ENCODE peak calls at places on chromosome X, in nine cellular contexts. I is fibroblast of lung, Q is uterus, Y is astrocyte of the spinal cord, H is bronchial epithelial cell, E is left lung, D is keratinocyte, C is dorsolateral prefrontal cortex, M is K562. N is an unnamed sample.

GRCh38 chrX:75746891-75747639 is 38.0 kb downstream of the MAGEE2 start:
- DNase-seq in M (no peak), Q (no peak), I (peak; percentile 17), D (no peak), H (no peak), E (peak; percentile 65), Y (peak; percentile 0), C (no peak), N (peak; percentile 24)

GRCh38 chrX:79511799-79512198 is 144.7 kb upstream of the ITM2A start:
- DNase-seq in Y (no peak), C (no peak), H (no peak), D (no peak), E (no peak), I (no peak), M (no peak), Q (no peak), N (no peak)

GRCh38 chrX:45140812-45141211 is 59.9 kb downstream of the DIPK2B start:
- DNase-seq in H (no peak), E (no peak), C (no peak), Y (no peak), M (no peak), I (no peak), D (no peak), Q (no peak), N (no peak)

GRCh38 chrX:21745756-21746155 is 12.2 kb downstream of the SMPX start:
- DNase-seq in Q (no peak), C (no peak), H (no peak), Y (peak; percentile 29), D (no peak), M (peak; percentile 18), E (no peak), I (no peak), N (peak; percentile 53)

GRCh38 chrX:21781525-21781924 is 23.6 kb upstream of the SMPX start:
- DNase-seq in D (no peak), I (peak; percentile 66), C (no peak), Y (peak; percentile 44), M (no peak), H (no peak), E (no peak), Q (no peak), N (no peak)

GRCh38 chrX:119758682-119759332 is 419 bp downstream of the SOWAHD start:
- DNase-seq in M (peak; percentile 50), D (no peak), Q (no peak), I (no peak), C (no peak), H (peak; percentile 3), Y (no peak), E (peak; percentile 87), N (peak; percentile 61)

GRCh38 chrX:47632664-47633063 is 2.9 kb upstream of the CFP start:
- DNase-seq in I (no peak), H (no peak), Y (no peak), D (no peak), M (no peak), C (no peak), Q (no peak), E (no peak), N (no peak)

GRCh38 chrX:154457491-154458115 is 478 bp upstream of the PLXNA3 start:
- DNase-seq in C (no peak), Y (no peak), M (peak; percentile 88), I (no peak), D (peak; percentile 9), E (peak; percentile 81), H (peak; percentile 60), Q (no peak), N (peak; percentile 68)

GRCh38 chrX:54785901-54786300 is 12.2 kb downstream of the ITIH6 start:
- DNase-seq in I (no peak), Q (no peak), H (peak; percentile 8), D (no peak), Y (no peak), C (no peak), E (no peak), M (peak; percentile 6), N (peak; percentile 26)

GRCh38 chrX:29662759-29663503 is 552.4 kb upstream of the MAGEB2 start:
- DNase-seq in D (peak; percentile 93), Q (no peak), E (no peak), M (no peak), C (no peak), Y (peak; percentile 94), I (peak; percentile 97), H (peak; percentile 93), N (peak; percentile 70)

GRCh38 chrX:72097081-72097480 is 34.6 kb downstream of the RTL5 start:
- DNase-seq in Y (no peak), E (no peak), I (no peak), C (no peak), D (no peak), H (no peak), Q (no peak), M (no peak), N (no peak)

DNA sequence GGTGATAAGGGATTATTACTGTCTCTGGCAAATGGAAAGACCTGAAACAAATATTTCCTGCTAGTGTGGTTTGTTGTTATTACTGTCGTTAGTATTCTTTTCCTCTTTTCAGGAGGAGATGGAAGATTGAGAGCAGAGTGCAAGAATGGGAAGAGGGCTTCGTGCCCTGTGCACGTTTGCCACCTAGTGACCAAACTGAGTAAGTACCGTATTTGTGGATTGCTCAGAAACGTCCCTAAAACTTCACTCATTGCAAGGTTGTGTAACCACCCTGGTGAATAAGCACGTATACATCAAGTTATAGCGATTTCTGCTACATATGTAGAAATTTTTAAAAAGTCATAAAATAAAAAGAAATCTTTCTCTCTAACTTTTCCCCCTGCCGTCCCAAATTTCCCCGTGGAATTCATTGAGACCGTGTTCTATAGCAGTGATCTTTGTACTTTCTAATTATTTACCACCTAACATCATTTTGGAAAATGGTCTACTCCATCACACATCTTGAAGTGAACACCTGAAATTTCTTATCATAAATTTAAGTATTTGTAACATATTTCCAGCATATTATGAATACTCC is 24.3 kb downstream of the LINC00632 start:
- DNase-seq in M (peak; percentile 52), E (no peak), C (no peak), H (peak; percentile 45), Q (no peak), Y (peak; percentile 45), D (no peak), I (peak; percentile 29), N (peak; percentile 2)
- TF ChIP-seq CTCF in M (peak; percentile 43), E (peak; percentile 61), C (peak; percentile 53), H (peak; percentile 68), Q (peak; percentile 47), Y (peak; percentile 84), D (peak; percentile 90), I (peak; percentile 59), N (peak; percentile 41)

GRCh38 chrX:121258545-121258944 is 211.1 kb downstream of the GLUD2 start:
- DNase-seq in Q (no peak), D (no peak), I (no peak), H (no peak), Y (no peak), E (no peak), C (no peak), M (no peak), N (no peak)

GRCh38 chrX:121256653-121257052 is 209.2 kb downstream of the GLUD2 start:
- DNase-seq in I (peak; percentile 23), D (no peak), H (peak; percentile 5), C (no peak), M (no peak), Y (peak; percentile 2), Q (no peak), E (no peak), N (no peak)

GRCh38 chrX:121259170-121259569 is 211.8 kb downstream of the GLUD2 start:
- DNase-seq in Y (no peak), D (no peak), H (no peak), E (no peak), I (no peak), M (no peak), C (no peak), Q (no peak), N (no peak)

GRCh38 chrX:121254336-121254735 is 206.9 kb downstream of the GLUD2 start:
- DNase-seq in E (no peak), Q (no peak), I (no peak), D (no peak), C (no peak), Y (no peak), H (no peak), M (no peak), N (peak; percentile 2)
- TF ChIP-seq CTCF in E (no peak), Q (no peak), I (no peak), D (peak; percentile 14), C (no peak), Y (peak; percentile 11), H (no peak), M (peak; percentile 27), N (no peak)

DNA sequence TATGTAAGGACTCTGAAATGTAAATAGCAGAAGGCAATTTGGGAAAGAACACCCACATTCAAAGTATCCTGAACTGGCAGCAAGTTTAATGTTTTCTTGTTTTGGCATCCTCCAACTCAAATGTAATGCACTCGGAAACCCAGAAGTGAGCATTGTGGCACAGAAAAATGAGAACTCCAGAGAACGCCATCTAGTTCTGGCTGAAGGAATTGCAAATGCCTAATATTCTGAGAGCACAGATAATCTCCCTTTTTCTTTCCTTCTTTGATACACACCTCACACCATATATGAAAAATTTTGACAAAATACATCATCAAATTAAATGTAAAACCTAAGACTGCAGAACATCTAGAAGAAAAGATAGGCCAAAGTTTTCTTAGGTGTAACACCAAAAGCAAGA is 52.1 kb downstream of the PWWP3B start:
- DNase-seq in Y (no peak), D (no peak), I (no peak), E (no peak), Q (no peak), C (no peak), M (no peak), H (peak; percentile 2), N (no peak)
- TF ChIP-seq CTCF in Y (peak; percentile 33), D (peak; percentile 38), I (no peak), E (peak; percentile 9), Q (no peak), C (peak; percentile 42), M (no peak), H (peak; percentile 43), N (peak; percentile 35)

GRCh38 chrX:103686199-103687072 is at the start of gene MORF4L2:
- DNase-seq in Q (peak; percentile 96), Y (peak; percentile 99), M (peak; percentile 84), C (peak; percentile 89), E (peak; percentile 82), H (peak; percentile 95), I (peak; percentile 99), D (peak; percentile 91), N (peak; percentile 88)

GRCh38 chrX:103687696-103688191 is 1.2 kb upstream of the MORF4L2 start:
- DNase-seq in D (no peak), I (peak; percentile 71), Y (peak; percentile 82), E (no peak), C (peak; percentile 62), M (peak; percentile 48), Q (peak; percentile 81), H (peak; percentile 71), N (peak; percentile 57)

GRCh38 chrX:103691059-103691458 is 4.6 kb upstream of the MORF4L2 start:
- DNase-seq in M (no peak), E (no peak), D (no peak), Q (no peak), I (no peak), C (no peak), H (no peak), Y (no peak), N (no peak)

GRCh38 chrX:103687073-103687695 is 685 bp upstream of the MORF4L2 start:
- DNase-seq in Q (peak; percentile 90), I (peak; percentile 79), D (no peak), Y (no peak), H (peak; percentile 46), C (peak; percentile 88), M (peak; percentile 77), E (peak; percentile 94), N (peak; percentile 84)

DNA sequence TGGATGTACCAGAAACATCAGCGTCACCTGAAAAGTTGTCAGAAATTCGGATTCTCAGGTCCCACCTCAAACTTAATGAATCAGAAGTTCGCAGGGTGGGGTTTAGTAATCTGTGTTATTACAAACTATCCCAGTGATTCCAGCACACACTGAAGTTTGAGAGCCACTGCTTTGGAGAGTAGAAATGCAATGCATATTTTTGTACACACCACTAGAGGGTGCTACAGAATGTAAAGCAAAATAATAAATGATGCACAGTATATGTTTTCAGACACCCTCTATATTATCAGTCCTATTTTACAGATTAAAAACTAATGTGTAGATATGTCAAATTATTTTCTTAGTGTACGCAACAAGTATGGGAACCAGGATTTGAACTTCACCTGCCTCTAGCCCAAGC is 2.5 kb upstream of the MORF4L2 start:
- DNase-seq in M (no peak), Y (peak; percentile 43), E (no peak), I (peak; percentile 24), Q (no peak), C (no peak), D (no peak), H (peak; percentile 39), N (no peak)
- TF ChIP-seq CTCF in M (peak; percentile 35), Y (peak; percentile 61), E (peak; percentile 69), I (peak; percentile 30), Q (peak; percentile 61), C (peak; percentile 58), D (no peak), H (peak; percentile 29), N (peak; percentile 14)

N was measured in Calu3.